ENCODE peak calls at places on chromosomes 11 and 22, in eight cellular contexts. F, J, T, S, U, H, Y and O are unnamed samples.

GRCh38 chr22:28394711-28395110 is 284.9 kb downstream of the TTC28 start:
- DNase-seq in F (no peak), J (no peak), T (no peak), S (no peak), U (no peak), H (no peak), Y (no peak), O (no peak)

GRCh38 chr22:46012182-46012880 is 35.4 kb upstream of the WNT7B start:
- DNase-seq in F (no peak), J (no peak), T (no peak), S (no peak), U (no peak), H (no peak), Y (no peak), O (no peak)

GRCh38 chr22:19522190-19522880 is 1.9 kb downstream of the CLDN5 start:
- DNase-seq in F (no peak), J (no peak), T (no peak), S (no peak), U (no peak), H (no peak), Y (no peak), O (no peak)

GRCh38 chr22:40289991-40290459 is 56.3 kb upstream of the ADSL start:
- DNase-seq in F (peak; percentile 82), J (no peak), T (no peak), S (peak; percentile 42), U (peak; percentile 44), H (no peak), Y (no peak), O (peak; percentile 66)

GRCh38 chr11:47946682-47947575 is 33.4 kb upstream of the PTPRJ start:
- DNase-seq in F (no peak), J (peak; percentile 95), T (no peak), S (no peak), U (no peak), H (peak; percentile 84), Y (peak; percentile 69), O (no peak)

GRCh38 chr11:8262552-8263108 is 1.0 kb downstream of the LMO1 start:
- DNase-seq in F (no peak), J (peak; percentile 37), T (no peak), S (peak; percentile 22), U (peak; percentile 6), H (no peak), Y (no peak), O (no peak)

GRCh38 chr11:2582958-2583604 is 116.7 kb downstream of the KCNQ1OT1 start:
- DNase-seq in F (peak; percentile 39), J (no peak), T (no peak), S (no peak), U (no peak), H (no peak), Y (no peak), O (no peak)

GRCh38 chr11:84295815-84296214 is 1009.6 kb upstream of the CCDC90B start:
- DNase-seq in F (no peak), J (no peak), T (no peak), S (no peak), U (no peak), H (no peak), Y (no peak), O (no peak)

GRCh38 chr22:50302564-50302963 is 4.9 kb downstream of the PLXNB2 start:
- DNase-seq in F (no peak), J (no peak), T (no peak), S (no peak), U (no peak), H (no peak), Y (no peak), O (no peak)